ENCODE peak calls at places on chromosomes 2 and 18, in six cellular contexts. One of them, this sample, is unnamed.

GRCh38 chr2:66448592-66448991 is 13.7 kb downstream of the MEIS1 start:
- DNase-seq in KG1: no peak
- DNase-seq in kidney: no peak
- DNase-seq in activated CD4-positive, alpha-beta T cell treated with anti-CD3 and anti-CD28 coated beads for 24 hours: no peak
- DNase-seq in fibroblast of the aortic adventitia: no peak
- DNase-seq in ureter: no peak
- DNase-seq in this sample: no peak

GRCh38 chr2:120656273-120656960 is 79.3 kb upstream of the GLI2 start:
- DNase-seq in kidney: no peak
- DNase-seq in ureter: no peak
- DNase-seq in activated CD4-positive, alpha-beta T cell treated with anti-CD3 and anti-CD28 coated beads for 24 hours: no peak
- DNase-seq in KG1: no peak
- DNase-seq in fibroblast of the aortic adventitia: no peak
- DNase-seq in this sample: no peak

GRCh38 chr18:36711813-36712444 is 116.9 kb downstream of the TPGS2 start:
- DNase-seq in ureter: no peak
- DNase-seq in kidney: no peak
- DNase-seq in KG1: no peak
- DNase-seq in activated CD4-positive, alpha-beta T cell treated with anti-CD3 and anti-CD28 coated beads for 24 hours: no peak
- DNase-seq in fibroblast of the aortic adventitia: peak; percentile 83
- DNase-seq in this sample: no peak

GRCh38 chr18:43303376-43303775 is 26.1 kb upstream of the SYT4 start:
- DNase-seq in fibroblast of the aortic adventitia: no peak
- DNase-seq in KG1: no peak
- DNase-seq in activated CD4-positive, alpha-beta T cell treated with anti-CD3 and anti-CD28 coated beads for 24 hours: no peak
- DNase-seq in ureter: no peak
- DNase-seq in kidney: no peak
- DNase-seq in this sample: no peak

GRCh38 chr2:33395660-33396249 is 80.7 kb upstream of the RASGRP3 start:
- DNase-seq in ureter: no peak
- DNase-seq in kidney: no peak
- DNase-seq in KG1: no peak
- DNase-seq in fibroblast of the aortic adventitia: peak; percentile 83
- DNase-seq in activated CD4-positive, alpha-beta T cell treated with anti-CD3 and anti-CD28 coated beads for 24 hours: peak; percentile 40
- DNase-seq in this sample: peak; percentile 33

GRCh38 chr2:88692187-88692586 is 714 bp downstream of the RPIA start:
- DNase-seq in ureter: peak; percentile 47
- DNase-seq in kidney: no peak
- DNase-seq in activated CD4-positive, alpha-beta T cell treated with anti-CD3 and anti-CD28 coated beads for 24 hours: peak; percentile 14
- DNase-seq in fibroblast of the aortic adventitia: peak; percentile 18
- DNase-seq in KG1: peak; percentile 48
- DNase-seq in this sample: peak; percentile 40

GRCh38 chr2:28991462-28991861 is 10.4 kb downstream of the TOGARAM2 start:
- DNase-seq in activated CD4-positive, alpha-beta T cell treated with anti-CD3 and anti-CD28 coated beads for 24 hours: no peak
- DNase-seq in ureter: no peak
- DNase-seq in KG1: no peak
- DNase-seq in kidney: peak; percentile 52
- DNase-seq in fibroblast of the aortic adventitia: no peak
- DNase-seq in this sample: no peak

GRCh38 chr2:4278392-4278791 is 575.0 kb downstream of the DCDC2C start:
- DNase-seq in kidney: no peak
- DNase-seq in activated CD4-positive, alpha-beta T cell treated with anti-CD3 and anti-CD28 coated beads for 24 hours: no peak
- DNase-seq in KG1: no peak
- DNase-seq in fibroblast of the aortic adventitia: no peak
- DNase-seq in ureter: no peak
- DNase-seq in this sample: no peak

GRCh38 chr2:9424447-9425164 is 1.2 kb downstream of the CPSF3 start:
- DNase-seq in KG1: no peak
- DNase-seq in activated CD4-positive, alpha-beta T cell treated with anti-CD3 and anti-CD28 coated beads for 24 hours: no peak
- DNase-seq in ureter: no peak
- DNase-seq in fibroblast of the aortic adventitia: no peak
- DNase-seq in kidney: no peak
- DNase-seq in this sample: no peak

GRCh38 chr2:241315879-241316700 is at the start of gene SEPTIN2:
- DNase-seq in ureter: no peak
- DNase-seq in KG1: no peak
- DNase-seq in kidney: peak; percentile 96
- DNase-seq in fibroblast of the aortic adventitia: peak; percentile 60
- DNase-seq in activated CD4-positive, alpha-beta T cell treated with anti-CD3 and anti-CD28 coated beads for 24 hours: peak; percentile 60
- DNase-seq in this sample: no peak

GRCh38 chr2:109020217-109020637 is 31.2 kb upstream of the EDAR start:
- DNase-seq in activated CD4-positive, alpha-beta T cell treated with anti-CD3 and anti-CD28 coated beads for 24 hours: no peak
- DNase-seq in kidney: no peak
- DNase-seq in KG1: no peak
- DNase-seq in ureter: no peak
- DNase-seq in fibroblast of the aortic adventitia: peak; percentile 87
- DNase-seq in this sample: no peak

GRCh38 chr2:238077292-238077691 is 16.5 kb downstream of the SCLY start:
- DNase-seq in ureter: no peak
- DNase-seq in fibroblast of the aortic adventitia: no peak
- DNase-seq in KG1: no peak
- DNase-seq in kidney: no peak
- DNase-seq in activated CD4-positive, alpha-beta T cell treated with anti-CD3 and anti-CD28 coated beads for 24 hours: no peak
- DNase-seq in this sample: no peak

GRCh38 chr2:235568431-235568830 is 74.6 kb downstream of the AGAP1 start:
- DNase-seq in KG1: no peak
- DNase-seq in fibroblast of the aortic adventitia: no peak
- DNase-seq in ureter: no peak
- DNase-seq in activated CD4-positive, alpha-beta T cell treated with anti-CD3 and anti-CD28 coated beads for 24 hours: no peak
- DNase-seq in kidney: peak; percentile 24
- DNase-seq in this sample: no peak